ENCODE peak calls at places on chromosomes 13 and 19, in nine cellular contexts. One of them, this sample, is unnamed.

GRCh38 chr13:41562083-41562482 is 104.7 kb downstream of the RGCC start:
- DNase-seq in mucosa of descending colon: no peak
- DNase-seq in tibial nerve: peak; percentile 76
- DNase-seq in Peyer's patch: no peak
- DNase-seq in breast epithelium: no peak
- DNase-seq in HAP-1: no peak
- DNase-seq in GM23248: peak; percentile 96
- DNase-seq in ovary: peak; percentile 76
- DNase-seq in heart right ventricle: peak; percentile 68
- DNase-seq in this sample: peak; percentile 87

GRCh38 chr19:13022859-13023636 is 27.8 kb downstream of the NFIX start:
- DNase-seq in mucosa of descending colon: peak; percentile 84
- DNase-seq in tibial nerve: peak; percentile 80
- DNase-seq in Peyer's patch: peak; percentile 24
- DNase-seq in breast epithelium: peak; percentile 91
- DNase-seq in HAP-1: peak; percentile 81
- DNase-seq in GM23248: peak; percentile 96
- DNase-seq in ovary: peak; percentile 93
- DNase-seq in heart right ventricle: peak; percentile 82
- DNase-seq in this sample: peak; percentile 88

GRCh38 chr13:42899266-42899665 is 92.8 kb downstream of the EPSTI1 start:
- DNase-seq in mucosa of descending colon: no peak
- DNase-seq in tibial nerve: no peak
- DNase-seq in Peyer's patch: no peak
- DNase-seq in breast epithelium: no peak
- DNase-seq in HAP-1: no peak
- DNase-seq in GM23248: no peak
- DNase-seq in ovary: no peak
- DNase-seq in heart right ventricle: no peak
- DNase-seq in this sample: no peak

GRCh38 chr19:57648336-57649003 is 15.5 kb downstream of the ZNF211 start:
- DNase-seq in mucosa of descending colon: no peak
- DNase-seq in tibial nerve: no peak
- DNase-seq in Peyer's patch: no peak
- DNase-seq in breast epithelium: no peak
- DNase-seq in HAP-1: no peak
- DNase-seq in GM23248: no peak
- DNase-seq in ovary: no peak
- DNase-seq in heart right ventricle: no peak
- DNase-seq in this sample: no peak

GRCh38 chr19:57708641-57709354 is at the start of gene ZNF154:
- DNase-seq in mucosa of descending colon: no peak
- DNase-seq in tibial nerve: no peak
- DNase-seq in Peyer's patch: peak; percentile 46
- DNase-seq in breast epithelium: no peak
- DNase-seq in HAP-1: no peak
- DNase-seq in GM23248: peak; percentile 88
- DNase-seq in ovary: peak; percentile 18
- DNase-seq in heart right ventricle: peak; percentile 27
- DNase-seq in this sample: peak; percentile 70

GRCh38 chr19:13847033-13847899 is 29.7 kb upstream of the NANOS3 start:
- DNase-seq in mucosa of descending colon: peak; percentile 95
- DNase-seq in tibial nerve: peak; percentile 90
- DNase-seq in Peyer's patch: peak; percentile 82
- DNase-seq in breast epithelium: peak; percentile 94
- DNase-seq in HAP-1: peak; percentile 92
- DNase-seq in GM23248: peak; percentile 98
- DNase-seq in ovary: peak; percentile 97
- DNase-seq in heart right ventricle: peak; percentile 98
- DNase-seq in this sample: peak; percentile 99

GRCh38 chr13:79631260-79631659 is 150.3 kb downstream of the NDFIP2 start:
- DNase-seq in mucosa of descending colon: no peak
- DNase-seq in tibial nerve: no peak
- DNase-seq in Peyer's patch: no peak
- DNase-seq in breast epithelium: no peak
- DNase-seq in HAP-1: peak; percentile 9
- DNase-seq in GM23248: peak; percentile 94
- DNase-seq in ovary: no peak
- DNase-seq in heart right ventricle: no peak
- DNase-seq in this sample: no peak

GRCh38 chr19:44757735-44758505 is 9.4 kb downstream of the BCL3 start:
- DNase-seq in mucosa of descending colon: peak; percentile 63
- DNase-seq in tibial nerve: peak; percentile 62
- DNase-seq in Peyer's patch: no peak
- DNase-seq in breast epithelium: no peak
- DNase-seq in HAP-1: no peak
- DNase-seq in GM23248: no peak
- DNase-seq in ovary: peak; percentile 67
- DNase-seq in heart right ventricle: peak; percentile 87
- DNase-seq in this sample: peak; percentile 90

DNA sequence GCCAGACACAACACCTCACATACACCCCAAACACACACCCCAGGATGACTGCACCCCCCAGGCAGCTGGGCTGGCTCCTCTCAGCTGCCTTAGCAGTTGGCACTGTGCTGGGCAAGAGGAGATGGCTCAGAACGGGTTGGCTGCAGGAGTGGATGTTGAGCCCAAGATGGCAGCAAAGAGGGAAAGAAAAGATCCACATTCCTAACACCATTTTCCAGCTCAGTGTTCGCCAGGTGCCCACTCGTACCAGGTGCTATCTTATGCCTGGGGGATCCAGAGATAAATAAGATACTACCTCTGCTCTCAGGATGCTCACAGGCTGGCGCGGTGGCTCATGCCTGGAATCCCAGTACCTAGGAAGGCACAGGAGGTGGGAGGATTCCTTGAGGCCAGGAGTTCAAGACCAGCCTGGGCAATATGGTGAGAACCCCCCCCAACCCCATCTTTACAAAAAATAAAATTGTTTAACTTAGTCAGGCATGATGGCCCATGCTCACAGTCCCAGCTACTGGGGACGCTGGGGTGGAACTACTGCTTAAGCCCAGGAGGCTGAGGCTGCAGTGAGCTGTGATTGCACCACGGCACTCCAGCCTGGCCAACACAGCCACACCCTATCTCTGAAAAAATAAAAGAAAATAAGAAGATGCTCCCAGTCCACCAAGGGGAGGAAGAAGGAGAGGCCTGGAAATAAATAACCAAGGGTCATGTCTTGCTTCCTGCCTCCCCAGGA is 89.7 kb upstream of the ZNF507 start:
- DNase-seq in mucosa of descending colon: no peak
- DNase-seq in tibial nerve: no peak
- DNase-seq in Peyer's patch: no peak
- DNase-seq in breast epithelium: no peak
- DNase-seq in HAP-1: no peak
- DNase-seq in GM23248: no peak
- DNase-seq in ovary: no peak
- DNase-seq in heart right ventricle: no peak
- DNase-seq in this sample: no peak
- H3K4me1 ChIP-seq in mucosa of descending colon: no peaks in the 10 kb centered on the region
- H3K4me1 ChIP-seq in tibial nerve: no peaks in the 10 kb centered on the region
- H3K4me1 ChIP-seq in Peyer's patch: no peaks in the 10 kb centered on the region
- H3K4me1 ChIP-seq in breast epithelium: no peaks in the 10 kb centered on the region
- H3K4me1 ChIP-seq in HAP-1: no peaks in the 10 kb centered on the region
- H3K4me1 ChIP-seq in GM23248: no peaks in the 10 kb centered on the region
- H3K4me1 ChIP-seq in ovary: no peaks in the 10 kb centered on the region
- H3K4me1 ChIP-seq in heart right ventricle: no peaks in the 10 kb centered on the region
- H3K4me1 ChIP-seq in this sample: no peaks in the 10 kb centered on the region

GRCh38 chr19:48961673-48962028 is 3.5 kb upstream of the FTL start:
- DNase-seq in mucosa of descending colon: peak; percentile 62
- DNase-seq in tibial nerve: no peak
- DNase-seq in Peyer's patch: no peak
- DNase-seq in breast epithelium: no peak
- DNase-seq in HAP-1: no peak
- DNase-seq in GM23248: no peak
- DNase-seq in ovary: no peak
- DNase-seq in heart right ventricle: no peak
- DNase-seq in this sample: no peak

GRCh38 chr19:48961051-48961649 is 4.0 kb upstream of the FTL start:
- DNase-seq in mucosa of descending colon: peak; percentile 59
- DNase-seq in tibial nerve: no peak
- DNase-seq in Peyer's patch: no peak
- DNase-seq in breast epithelium: no peak
- DNase-seq in HAP-1: no peak
- DNase-seq in GM23248: no peak
- DNase-seq in ovary: no peak
- DNase-seq in heart right ventricle: no peak
- DNase-seq in this sample: no peak

GRCh38 chr19:48963371-48964204 is 1.5 kb upstream of the FTL start:
- DNase-seq in mucosa of descending colon: peak; percentile 92
- DNase-seq in tibial nerve: peak; percentile 72
- DNase-seq in Peyer's patch: peak; percentile 84
- DNase-seq in breast epithelium: peak; percentile 64
- DNase-seq in HAP-1: peak; percentile 53
- DNase-seq in GM23248: peak; percentile 85
- DNase-seq in ovary: peak; percentile 86
- DNase-seq in heart right ventricle: peak; percentile 78
- DNase-seq in this sample: peak; percentile 93

GRCh38 chr19:48962849-48963165 is 2.3 kb upstream of the FTL start:
- DNase-seq in mucosa of descending colon: no peak
- DNase-seq in tibial nerve: no peak
- DNase-seq in Peyer's patch: no peak
- DNase-seq in breast epithelium: no peak
- DNase-seq in HAP-1: no peak
- DNase-seq in GM23248: no peak
- DNase-seq in ovary: no peak
- DNase-seq in heart right ventricle: no peak
- DNase-seq in this sample: no peak

GRCh38 chr19:48962029-48962848 is 2.9 kb upstream of the FTL start:
- DNase-seq in mucosa of descending colon: peak; percentile 94
- DNase-seq in tibial nerve: peak; percentile 44
- DNase-seq in Peyer's patch: peak; percentile 81
- DNase-seq in breast epithelium: no peak
- DNase-seq in HAP-1: peak; percentile 37
- DNase-seq in GM23248: peak; percentile 59
- DNase-seq in ovary: no peak
- DNase-seq in heart right ventricle: peak; percentile 54
- DNase-seq in this sample: peak; percentile 69
- H3K4me1 ChIP-seq in mucosa of descending colon: peaks cover 47% of the 10 kb centered on the region
- H3K4me1 ChIP-seq in tibial nerve: peaks cover 37% of the 10 kb centered on the region
- H3K4me1 ChIP-seq in Peyer's patch: peaks cover 32% of the 10 kb centered on the region
- H3K4me1 ChIP-seq in breast epithelium: peaks cover 12% of the 10 kb centered on the region
- H3K4me1 ChIP-seq in HAP-1: peaks cover 16% of the 10 kb centered on the region
- H3K4me1 ChIP-seq in GM23248: peaks cover 28% of the 10 kb centered on the region
- H3K4me1 ChIP-seq in ovary: peaks cover 10% of the 10 kb centered on the region
- H3K4me1 ChIP-seq in heart right ventricle: peaks cover 40% of the 10 kb centered on the region
- H3K4me1 ChIP-seq in this sample: peaks cover 9% of the 10 kb centered on the region

DNA sequence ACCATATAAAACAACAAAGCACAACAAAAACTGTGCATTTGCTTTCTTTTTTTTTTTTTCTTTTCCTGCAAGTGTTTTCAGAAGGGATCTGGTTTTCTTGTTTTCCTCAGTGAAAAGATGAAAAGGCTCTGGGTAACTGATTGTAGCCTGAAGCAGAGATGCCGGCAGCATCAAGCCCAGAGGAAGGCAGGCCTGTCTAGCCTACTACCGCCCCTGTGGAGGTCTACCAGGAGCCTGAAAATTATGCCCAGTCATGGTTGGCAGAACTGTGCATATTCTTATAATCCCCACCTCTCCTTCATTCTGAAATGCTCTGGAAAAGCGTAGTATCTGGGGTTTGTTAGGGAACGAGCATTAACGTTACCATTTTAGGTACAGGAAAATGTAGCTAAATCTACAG is 32.6 kb upstream of the MEDAG start:
- DNase-seq in mucosa of descending colon: no peak
- DNase-seq in tibial nerve: no peak
- DNase-seq in Peyer's patch: no peak
- DNase-seq in breast epithelium: no peak
- DNase-seq in HAP-1: no peak
- DNase-seq in GM23248: no peak
- DNase-seq in ovary: no peak
- DNase-seq in heart right ventricle: no peak
- DNase-seq in this sample: no peak
- H3K4me1 ChIP-seq in mucosa of descending colon: no peaks in the 10 kb centered on the region
- H3K4me1 ChIP-seq in tibial nerve: peaks cover 14% of the 10 kb centered on the region
- H3K4me1 ChIP-seq in Peyer's patch: no peaks in the 10 kb centered on the region
- H3K4me1 ChIP-seq in breast epithelium: no peaks in the 10 kb centered on the region
- H3K4me1 ChIP-seq in HAP-1: peaks cover 19% of the 10 kb centered on the region
- H3K4me1 ChIP-seq in GM23248: peaks cover 64% of the 10 kb centered on the region
- H3K4me1 ChIP-seq in ovary: peaks cover 13% of the 10 kb centered on the region
- H3K4me1 ChIP-seq in heart right ventricle: peaks cover 23% of the 10 kb centered on the region
- H3K4me1 ChIP-seq in this sample: no peaks in the 10 kb centered on the region

GRCh38 chr19:17404015-17404414 is 1.4 kb downstream of the BST2 start:
- DNase-seq in mucosa of descending colon: no peak
- DNase-seq in tibial nerve: no peak
- DNase-seq in Peyer's patch: no peak
- DNase-seq in breast epithelium: no peak
- DNase-seq in HAP-1: peak; percentile 79
- DNase-seq in GM23248: no peak
- DNase-seq in ovary: no peak
- DNase-seq in heart right ventricle: no peak
- DNase-seq in this sample: no peak

GRCh38 chr19:17406887-17407196 is 1.4 kb upstream of the BST2 start:
- DNase-seq in mucosa of descending colon: no peak
- DNase-seq in tibial nerve: no peak
- DNase-seq in Peyer's patch: no peak
- DNase-seq in breast epithelium: no peak
- DNase-seq in HAP-1: no peak
- DNase-seq in GM23248: no peak
- DNase-seq in ovary: no peak
- DNase-seq in heart right ventricle: no peak
- DNase-seq in this sample: no peak

GRCh38 chr19:17404621-17405249 is 695 bp downstream of the BST2 start:
- DNase-seq in mucosa of descending colon: no peak
- DNase-seq in tibial nerve: no peak
- DNase-seq in Peyer's patch: no peak
- DNase-seq in breast epithelium: no peak
- DNase-seq in HAP-1: no peak
- DNase-seq in GM23248: no peak
- DNase-seq in ovary: no peak
- DNase-seq in heart right ventricle: no peak
- DNase-seq in this sample: no peak

GRCh38 chr19:17405250-17406038 is at the start of gene BST2:
- DNase-seq in mucosa of descending colon: peak; percentile 71
- DNase-seq in tibial nerve: peak; percentile 48
- DNase-seq in Peyer's patch: peak; percentile 77
- DNase-seq in breast epithelium: no peak
- DNase-seq in HAP-1: peak; percentile 82
- DNase-seq in GM23248: peak; percentile 31
- DNase-seq in ovary: peak; percentile 86
- DNase-seq in heart right ventricle: peak; percentile 65
- DNase-seq in this sample: peak; percentile 78

DNA sequence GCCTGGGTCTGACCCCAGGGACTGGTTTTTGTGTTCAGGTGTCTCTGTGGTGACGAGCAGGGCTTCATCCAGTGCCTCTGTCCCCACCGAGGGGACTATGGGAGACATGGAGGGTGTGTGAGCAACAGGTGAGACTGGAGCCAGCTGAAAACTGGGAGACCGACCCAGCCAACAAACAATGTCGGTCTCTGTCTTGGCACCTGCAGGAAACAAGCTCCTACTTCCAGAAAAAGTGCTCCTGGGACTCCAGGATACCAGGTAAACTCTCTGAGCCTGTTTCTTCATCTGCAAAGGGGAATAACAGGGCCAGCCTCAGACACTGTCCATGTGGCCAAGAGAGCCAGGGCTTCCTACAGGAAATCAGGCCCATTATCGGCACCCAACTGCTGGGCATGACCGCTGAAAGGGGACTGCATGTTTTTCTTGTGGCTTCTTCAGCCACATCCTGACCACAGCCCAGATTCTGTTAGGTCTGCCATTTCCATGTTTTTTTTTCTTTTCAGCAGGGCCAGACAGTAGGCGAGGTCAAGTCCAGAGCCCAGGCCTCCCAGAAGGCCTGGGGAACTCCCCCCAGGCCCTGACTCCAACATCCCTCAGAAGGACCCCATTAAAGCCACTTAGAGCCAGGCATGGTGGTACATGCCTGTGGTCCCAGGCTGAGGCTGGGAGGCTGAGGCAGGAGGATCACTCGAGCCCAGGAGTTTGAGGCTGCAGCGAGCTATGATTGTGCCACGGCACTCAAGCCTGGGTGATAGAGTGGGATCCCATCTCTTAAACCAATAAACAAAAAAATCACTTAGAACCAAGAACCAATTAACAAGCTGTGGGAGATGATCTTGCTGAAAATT is 833 bp upstream of the BST2 start:
- DNase-seq in mucosa of descending colon: no peak
- DNase-seq in tibial nerve: no peak
- DNase-seq in Peyer's patch: peak; percentile 58
- DNase-seq in breast epithelium: no peak
- DNase-seq in HAP-1: no peak
- DNase-seq in GM23248: no peak
- DNase-seq in ovary: no peak
- DNase-seq in heart right ventricle: no peak
- DNase-seq in this sample: no peak
- H3K4me1 ChIP-seq in mucosa of descending colon: no peaks in the 10 kb centered on the region
- H3K4me1 ChIP-seq in tibial nerve: peaks cover 19% of the 10 kb centered on the region
- H3K4me1 ChIP-seq in Peyer's patch: peaks cover 24% of the 10 kb centered on the region
- H3K4me1 ChIP-seq in breast epithelium: peaks cover 12% of the 10 kb centered on the region
- H3K4me1 ChIP-seq in HAP-1: peaks cover 22% of the 10 kb centered on the region
- H3K4me1 ChIP-seq in GM23248: no peaks in the 10 kb centered on the region
- H3K4me1 ChIP-seq in ovary: peaks cover 17% of the 10 kb centered on the region
- H3K4me1 ChIP-seq in heart right ventricle: peaks cover 25% of the 10 kb centered on the region
- H3K4me1 ChIP-seq in this sample: no peaks in the 10 kb centered on the region

This sample was measured in right cardiac atrium.